ENCODE peak calls at places on chromosomes 5 and 9, in nine cellular contexts. T, X, R, Q, B, I, G, V and N are unnamed samples.
A peak's percentile ranks its signal among the peaks of the same experiment; 100 is the strongest.

GRCh38 chr5:172533399-172534228 is 79.3 kb upstream of the SH3PXD2B start:
- DNase-seq in T (peak; percentile 46), X (no peak), R (peak; percentile 45), Q (peak; percentile 75), B (peak; percentile 33), I (no peak), G (peak; percentile 39), V (peak; percentile 82), N (no peak)

GRCh38 chr9:68473790-68474189 is 66.9 kb downstream of the TMEM252 start:
- DNase-seq in T (no peak), X (no peak), R (no peak), Q (no peak), B (no peak), I (no peak), G (no peak), V (no peak), N (no peak)

GRCh38 chr5:175701797-175702196 is 43.9 kb downstream of the HRH2 start:
- DNase-seq in T (peak; percentile 21), X (no peak), R (no peak), Q (no peak), B (no peak), I (no peak), G (no peak), V (no peak), N (no peak)

GRCh38 chr9:100601216-100601615 is 23.3 kb downstream of the CAVIN4 start:
- DNase-seq in T (no peak), X (no peak), R (peak; percentile 89), Q (no peak), B (no peak), I (no peak), G (peak; percentile 51), V (no peak), N (no peak)

GRCh38 chr5:62011072-62011664 is 294.8 kb upstream of the KIF2A start:
- DNase-seq in T (no peak), X (no peak), R (no peak), Q (no peak), B (no peak), I (no peak), G (no peak), V (no peak), N (no peak)

GRCh38 chr5:132464155-132464939 is 26.2 kb downstream of the IRF1 start:
- DNase-seq in T (no peak), X (no peak), R (peak; percentile 73), Q (no peak), B (no peak), I (no peak), G (no peak), V (no peak), N (no peak)

GRCh38 chr9:114845373-114845772 is 39.5 kb upstream of the TNFSF15 start:
- DNase-seq in T (no peak), X (no peak), R (no peak), Q (no peak), B (peak; percentile 7), I (no peak), G (no peak), V (no peak), N (no peak)

GRCh38 chr9:13865869-13866268 is 448.1 kb downstream of the NFIB start:
- DNase-seq in T (no peak), X (no peak), R (no peak), Q (no peak), B (no peak), I (no peak), G (no peak), V (no peak), N (no peak)

GRCh38 chr9:127351182-127352166 is 45.5 kb upstream of the SLC2A8 start:
- DNase-seq in T (no peak), X (no peak), R (no peak), Q (no peak), B (no peak), I (no peak), G (no peak), V (no peak), N (no peak)

GRCh38 chr9:33452828-33453271 is 5.5 kb upstream of the AQP3 start:
- DNase-seq in T (peak; percentile 90), X (no peak), R (peak; percentile 96), Q (no peak), B (no peak), I (peak; percentile 84), G (peak; percentile 77), V (peak; percentile 90), N (peak; percentile 32)

GRCh38 chr9:133713960-133714495 is 24.1 kb downstream of the SARDH start:
- DNase-seq in T (peak; percentile 58), X (no peak), R (peak; percentile 40), Q (no peak), B (peak; percentile 52), I (peak; percentile 42), G (no peak), V (no peak), N (no peak)

GRCh38 chr9:105415344-105415980 is 32.4 kb upstream of the FSD1L start:
- DNase-seq in T (no peak), X (no peak), R (peak; percentile 87), Q (no peak), B (no peak), I (no peak), G (peak; percentile 69), V (no peak), N (peak; percentile 72)

GRCh38 chr5:93433422-93433821 is 147.6 kb downstream of the NR2F1-AS1 start:
- DNase-seq in T (no peak), X (peak; percentile 1), R (no peak), Q (no peak), B (no peak), I (no peak), G (no peak), V (no peak), N (no peak)

GRCh38 chr5:4345850-4346249 is 750.2 kb downstream of the IRX1 start:
- DNase-seq in T (no peak), X (no peak), R (no peak), Q (no peak), B (no peak), I (no peak), G (no peak), V (no peak), N (no peak)

GRCh38 chr5:4335078-4335477 is 739.4 kb downstream of the IRX1 start:
- DNase-seq in T (no peak), X (no peak), R (no peak), Q (no peak), B (no peak), I (no peak), G (no peak), V (no peak), N (no peak)

DNA sequence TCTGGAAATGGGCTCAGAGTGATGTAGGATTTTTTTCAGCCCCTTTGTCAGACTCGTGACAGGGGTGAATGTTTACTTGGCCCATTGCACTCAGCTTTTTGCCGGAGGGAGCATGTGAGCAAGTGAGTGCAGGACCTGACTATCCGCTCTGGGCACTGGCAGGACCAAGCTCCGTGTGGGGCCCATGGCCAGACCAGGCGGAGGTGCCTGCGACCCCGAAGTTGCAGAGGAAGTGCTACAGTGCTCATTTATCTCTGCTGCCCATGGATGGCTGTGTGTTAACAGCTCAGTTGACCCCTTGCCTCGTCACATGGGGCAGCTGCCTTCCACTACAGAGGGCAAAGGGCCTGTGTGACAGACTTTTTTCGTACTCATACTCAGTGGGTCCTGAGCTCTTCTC is 744.3 kb downstream of the IRX1 start:
- DNase-seq in T (no peak), X (no peak), R (no peak), Q (no peak), B (peak; percentile 47), I (no peak), G (no peak), V (no peak), N (no peak)
- H3K4me3 ChIP-seq in T (no peak overlapping the region), X (no peak overlapping the region), R (no peak overlapping the region), Q (no peak overlapping the region), B (no peak overlapping the region), I (no peak overlapping the region), G (no peak overlapping the region), V (no peak overlapping the region), N (no peak overlapping the region)

GRCh38 chr5:124740991-124741583 is 5.4 kb downstream of the ZNF608 start:
- DNase-seq in T (no peak), X (peak; percentile 89), R (no peak), Q (no peak), B (no peak), I (no peak), G (no peak), V (no peak), N (no peak)

GRCh38 chr5:124737651-124738050 is 8.8 kb downstream of the ZNF608 start:
- DNase-seq in T (no peak), X (no peak), R (no peak), Q (no peak), B (no peak), I (no peak), G (no peak), V (no peak), N (no peak)

GRCh38 chr5:124740055-124740454 is 6.4 kb downstream of the ZNF608 start:
- DNase-seq in T (no peak), X (no peak), R (no peak), Q (no peak), B (no peak), I (no peak), G (no peak), V (no peak), N (no peak)

GRCh38 chr5:124736814-124737186 is 9.6 kb downstream of the ZNF608 start:
- DNase-seq in T (no peak), X (no peak), R (no peak), Q (no peak), B (no peak), I (no peak), G (no peak), V (no peak), N (no peak)

GRCh38 chr5:124738751-124739559 is 7.5 kb downstream of the ZNF608 start:
- DNase-seq in T (no peak), X (no peak), R (peak; percentile 91), Q (no peak), B (no peak), I (no peak), G (no peak), V (no peak), N (no peak)
- H3K4me3 ChIP-seq in T (peak overlapping the region; percentile 70), X (no peak overlapping the region), R (peak overlapping the region; percentile 95), Q (no peak overlapping the region), B (no peak overlapping the region), I (no peak overlapping the region), G (no peak overlapping the region), V (no peak overlapping the region), N (no peak overlapping the region)

GRCh38 chr9:128391956-128392301 is 20.8 kb downstream of the URM1 start:
- DNase-seq in T (no peak), X (no peak), R (no peak), Q (no peak), B (no peak), I (no peak), G (no peak), V (no peak), N (no peak)
- H3K4me3 ChIP-seq in T (no peak overlapping the region), X (no peak overlapping the region), R (peak overlapping the region; percentile 70), Q (no peak overlapping the region), B (no peak overlapping the region), I (no peak overlapping the region), G (no peak overlapping the region), V (no peak overlapping the region), N (no peak overlapping the region)

GRCh38 chr9:28909526-28909925 is 1336.2 kb upstream of the C9orf72 start:
- DNase-seq in T (no peak), X (no peak), R (no peak), Q (no peak), B (no peak), I (no peak), G (no peak), V (no peak), N (no peak)
- H3K4me3 ChIP-seq in T (no peak overlapping the region), X (no peak overlapping the region), R (no peak overlapping the region), Q (no peak overlapping the region), B (no peak overlapping the region), I (no peak overlapping the region), G (no peak overlapping the region), V (no peak overlapping the region), N (no peak overlapping the region)

GRCh38 chr9:97858393-97858713 is 5.3 kb downstream of the FOXE1 start:
- DNase-seq in T (no peak), X (no peak), R (no peak), Q (no peak), B (no peak), I (no peak), G (no peak), V (no peak), N (no peak)
- H3K4me3 ChIP-seq in T (no peak overlapping the region), X (no peak overlapping the region), R (no peak overlapping the region), Q (no peak overlapping the region), B (no peak overlapping the region), I (no peak overlapping the region), G (no peak overlapping the region), V (no peak overlapping the region), N (no peak overlapping the region)